ENCODE peak calls at places on chromosomes 2 and 18, in six cellular contexts. S is adrenal gland, P is fibroblast of lung, N is lung, W is left ventricle myocardium inferior, Q is pancreas. V is an unnamed sample.

GRCh38 chr2:66926594-66927112 is 470.5 kb upstream of the ETAA1 start:
- DNase-seq in P (no peak), N (no peak), W (no peak), Q (no peak), S (no peak), V (no peak)

GRCh38 chr2:240060977-240061591 is 7.8 kb upstream of the OR6B3 start:
- DNase-seq in P (peak), W (no peak), Q (peak), S (peak), N (no peak), V (peak)

GRCh38 chr18:44758821-44759624 is 78.3 kb downstream of the SETBP1 start:
- DNase-seq in N (no peak), P (no peak), W (no peak), Q (no peak), S (no peak), V (no peak)

GRCh38 chr2:54454922-54455583 is 1.1 kb upstream of the SPTBN1 start:
- DNase-seq in S (peak), W (no peak), Q (peak), N (no peak), P (no peak), V (no peak)

GRCh38 chr2:41908349-41908748 is 139.5 kb upstream of the PKDCC start:
- DNase-seq in N (no peak), S (no peak), W (no peak), Q (no peak), P (no peak), V (no peak)

GRCh38 chr18:39198376-39198775 is 1632.8 kb upstream of the CELF4 start:
- DNase-seq in W (no peak), P (peak), S (no peak), Q (no peak), N (no peak), V (no peak)

GRCh38 chr2:20430461-20431302 is 16.2 kb upstream of the RHOB start:
- DNase-seq in Q (no peak), P (no peak), W (no peak), N (no peak), S (no peak), V (no peak)

GRCh38 chr2:9251154-9252001 is 44.8 kb downstream of the ASAP2 start:
- DNase-seq in W (no peak), N (no peak), Q (no peak), S (no peak), P (peak), V (no peak)

GRCh38 chr2:206277503-206277902 is 3.0 kb downstream of the ZDBF2 start:
- DNase-seq in N (no peak), S (no peak), P (no peak), Q (no peak), W (no peak), V (no peak)

GRCh38 chr2:199443589-199444130 is 14.1 kb downstream of the SATB2 start:
- DNase-seq in Q (no peak), S (no peak), N (no peak), P (no peak), W (no peak), V (no peak)

GRCh38 chr18:59990121-59990818 is 90.5 kb downstream of the PMAIP1 start:
- DNase-seq in P (peak), W (no peak), N (no peak), Q (no peak), S (no peak), V (no peak)

GRCh38 chr2:172836386-172837200 is 100.9 kb downstream of the RAPGEF4 start:
- DNase-seq in S (no peak), P (peak), N (no peak), Q (no peak), W (no peak), V (peak)

GRCh38 chr2:36485521-36485920 is 112.4 kb downstream of the FEZ2 start:
- DNase-seq in W (no peak), S (no peak), N (no peak), P (peak), Q (no peak), V (peak)

GRCh38 chr2:207896525-207897295 is 127.0 kb upstream of the FZD5 start:
- DNase-seq in Q (no peak), P (no peak), W (no peak), S (no peak), N (no peak), V (no peak)

GRCh38 chr2:197307236-197307932 is 3.2 kb downstream of the ANKRD44 start:
- DNase-seq in P (no peak), W (no peak), N (no peak), Q (no peak), S (no peak), V (no peak)

GRCh38 chr2:205675861-205676516 is 6.3 kb upstream of the NRP2 start:
- DNase-seq in Q (no peak), W (no peak), N (no peak), P (peak), S (peak), V (no peak)

GRCh38 chr2:19686439-19686838 is 215.3 kb downstream of the TTC32 start:
- DNase-seq in S (no peak), Q (no peak), N (no peak), W (no peak), P (no peak), V (no peak)

GRCh38 chr18:55351980-55352714 is 235.8 kb downstream of the TCF4 start:
- DNase-seq in S (no peak), P (peak), W (no peak), Q (no peak), N (no peak), V (no peak)

GRCh38 chr2:54469484-54470053 is 13.4 kb downstream of the SPTBN1 start:
- DNase-seq in P (no peak), W (no peak), Q (no peak), S (no peak), N (no peak), V (no peak)

GRCh38 chr2:26222976-26223375 is 21.5 kb downstream of the HADHA start:
- DNase-seq in S (no peak), P (no peak), N (no peak), W (no peak), Q (no peak), V (no peak)

GRCh38 chr2:120683701-120684100 is 52.0 kb upstream of the GLI2 start:
- DNase-seq in P (no peak), S (no peak), Q (no peak), N (no peak), W (no peak), V (no peak)

GRCh38 chr2:55992465-55992864 is 68.9 kb upstream of the EFEMP1 start:
- DNase-seq in N (peak), W (no peak), S (no peak), P (peak), Q (no peak), V (peak)

GRCh38 chr2:57205241-57205640 is 841.4 kb upstream of the VRK2 start:
- DNase-seq in S (no peak), W (no peak), Q (no peak), N (no peak), P (no peak), V (no peak)

GRCh38 chr2:106011993-106012392 is 182.1 kb downstream of the UXS1 start:
- DNase-seq in N (no peak), S (no peak), W (no peak), P (no peak), Q (no peak), V (no peak)

GRCh38 chr18:43061318-43061717 is 54.2 kb downstream of the RIT2 start:
- DNase-seq in N (no peak), S (no peak), Q (no peak), P (no peak), W (no peak), V (no peak)

GRCh38 chr2:223643310-223643709 is 41.1 kb upstream of the SCG2 start:
- DNase-seq in W (no peak), S (no peak), P (no peak), Q (no peak), N (no peak), V (no peak)

GRCh38 chr18:23703057-23703986 is 14.1 kb downstream of the LAMA3 start:
- DNase-seq in W (no peak), N (no peak), S (no peak), P (peak), Q (no peak), V (peak)

GRCh38 chr18:57649536-57650495 is 28.2 kb upstream of the NARS1 start:
- DNase-seq in W (no peak), N (no peak), S (peak), P (peak), Q (no peak), V (no peak)

GRCh38 chr2:215712850-215713230 is 277.0 kb upstream of the FN1 start:
- DNase-seq in W (no peak), N (no peak), P (peak), Q (no peak), S (no peak), V (no peak)

GRCh38 chr2:233140913-233141469 is 80.8 kb downstream of the INPP5D start:
- DNase-seq in N (no peak), P (no peak), W (no peak), S (no peak), Q (no peak), V (no peak)

GRCh38 chr2:136116813-136117390 is 1.0 kb downstream of the CXCR4 start:
- DNase-seq in Q (no peak), P (no peak), W (peak), S (peak), N (no peak), V (no peak)

GRCh38 chr2:240095556-240096523 is 40.3 kb downstream of the COPS9 start:
- DNase-seq in Q (no peak), N (no peak), W (no peak), S (no peak), P (no peak), V (no peak)

GRCh38 chr2:227351639-227352038 is 26.6 kb downstream of the MFF start:
- DNase-seq in Q (no peak), P (no peak), W (no peak), N (no peak), S (no peak), V (no peak)

GRCh38 chr2:127105656-127106456 is 1.1 kb downstream of the BIN1 start:
- DNase-seq in W (no peak), P (peak), S (peak), Q (no peak), N (no peak), V (no peak)

GRCh38 chr18:79784965-79785770 is 12.6 kb upstream of the KCNG2 start:
- DNase-seq in Q (no peak), W (no peak), N (no peak), S (no peak), P (peak), V (no peak)

DNA sequence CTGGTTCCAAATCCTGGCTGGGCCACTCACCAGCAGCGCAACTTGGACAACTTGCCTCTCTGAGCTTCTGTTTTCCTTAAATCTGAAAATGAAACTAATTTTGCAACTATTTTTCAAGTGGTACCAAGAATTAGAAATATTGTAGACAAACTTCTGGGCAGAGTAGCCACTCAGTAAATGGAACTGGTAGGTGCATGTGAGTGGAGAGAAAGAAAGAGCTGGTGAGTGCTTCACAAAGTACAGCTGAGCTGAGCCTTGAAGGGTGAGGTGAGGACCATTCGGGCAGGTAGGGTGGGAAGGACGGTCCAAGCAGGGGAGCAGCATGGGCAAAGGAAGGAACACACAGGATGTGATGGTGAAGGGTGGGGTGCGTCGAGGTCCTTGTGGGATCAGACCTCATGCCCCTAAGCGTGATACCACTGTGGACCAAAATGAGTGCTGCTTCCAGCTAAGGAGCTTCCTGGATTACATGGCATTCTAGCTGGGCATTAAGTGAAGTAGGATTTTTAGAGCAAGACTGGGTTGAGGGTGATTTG is 14.4 kb upstream of the TET3 start:
- DNase-seq in P (no peak), Q (no peak), W (no peak), S (no peak), N (no peak), V (no peak)
- H3K4me3 ChIP-seq in P (no peak), Q (no peak), W (peak), S (no peak), N (no peak), V (no peak)

GRCh38 chr18:8602040-8602439 is 7.2 kb upstream of the RAB12 start:
- DNase-seq in N (no peak), S (no peak), Q (no peak), W (no peak), P (no peak), V (no peak)

GRCh38 chr18:8605974-8606373 is 3.3 kb upstream of the RAB12 start:
- DNase-seq in P (no peak), N (no peak), W (no peak), Q (no peak), S (no peak), V (no peak)

GRCh38 chr18:8602557-8602956 is 6.7 kb upstream of the RAB12 start:
- DNase-seq in Q (no peak), N (no peak), W (no peak), P (no peak), S (no peak), V (no peak)

GRCh38 chr18:8603663-8604520 is 5.3 kb upstream of the RAB12 start:
- DNase-seq in W (no peak), S (no peak), Q (no peak), P (no peak), N (no peak), V (no peak)

GRCh38 chr18:8601277-8602032 is 7.8 kb upstream of the RAB12 start:
- DNase-seq in Q (no peak), P (peak), S (no peak), N (no peak), W (no peak), V (no peak)
- TF ChIP-seq CTCF in Q (no peak), P (no peak), S (no peak), N (no peak), W (no peak), V (no peak)

DNA sequence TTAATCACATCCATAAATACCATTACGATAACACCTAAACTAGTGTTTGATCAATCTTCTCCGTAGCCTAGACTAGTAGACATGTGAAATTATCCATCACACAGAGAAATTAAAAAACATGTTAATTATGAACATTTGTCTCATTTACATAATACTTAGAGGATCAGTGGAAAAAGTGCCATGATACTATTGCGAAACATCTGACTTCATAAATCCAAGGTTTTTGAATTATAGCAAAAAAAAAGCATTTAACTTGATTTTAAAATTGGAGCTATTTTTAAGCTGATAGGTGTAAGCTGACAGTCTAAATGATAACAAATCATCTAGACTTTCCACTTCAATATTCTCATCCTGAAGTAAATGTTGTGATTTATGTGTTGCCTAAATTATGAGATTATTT is 51.6 kb downstream of the CBLN2 start:
- DNase-seq in N (no peak), S (no peak), Q (no peak), P (no peak), W (no peak), V (no peak)
- H3K4me3 ChIP-seq in N (no peak), S (no peak), Q (no peak), P (no peak), W (no peak), V (no peak)

DNA sequence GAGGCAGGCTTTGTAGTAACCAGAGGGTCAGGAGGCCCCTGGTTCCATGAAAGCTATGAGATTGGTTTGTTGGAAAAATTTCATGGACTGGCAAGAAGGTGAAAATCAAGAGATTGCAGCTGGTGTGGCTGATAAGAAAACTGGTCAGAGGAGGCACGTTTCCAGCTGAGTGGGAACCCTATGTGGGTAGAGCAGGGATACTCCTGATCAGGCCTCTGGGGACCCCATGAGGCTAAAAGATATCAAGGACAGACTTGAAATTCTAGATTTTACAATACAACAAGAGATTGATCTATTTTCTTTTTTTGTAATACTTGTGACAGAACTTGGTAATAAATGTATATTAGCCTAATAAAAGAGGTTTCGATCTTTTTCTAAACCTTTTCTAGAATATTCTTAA is 1615.1 kb downstream of the DPP10 start:
- DNase-seq in W (no peak), Q (no peak), S (no peak), P (no peak), N (no peak), V (no peak)
- TF ChIP-seq CTCF in W (no peak), Q (no peak), S (no peak), P (no peak), N (no peak), V (no peak)

DNA sequence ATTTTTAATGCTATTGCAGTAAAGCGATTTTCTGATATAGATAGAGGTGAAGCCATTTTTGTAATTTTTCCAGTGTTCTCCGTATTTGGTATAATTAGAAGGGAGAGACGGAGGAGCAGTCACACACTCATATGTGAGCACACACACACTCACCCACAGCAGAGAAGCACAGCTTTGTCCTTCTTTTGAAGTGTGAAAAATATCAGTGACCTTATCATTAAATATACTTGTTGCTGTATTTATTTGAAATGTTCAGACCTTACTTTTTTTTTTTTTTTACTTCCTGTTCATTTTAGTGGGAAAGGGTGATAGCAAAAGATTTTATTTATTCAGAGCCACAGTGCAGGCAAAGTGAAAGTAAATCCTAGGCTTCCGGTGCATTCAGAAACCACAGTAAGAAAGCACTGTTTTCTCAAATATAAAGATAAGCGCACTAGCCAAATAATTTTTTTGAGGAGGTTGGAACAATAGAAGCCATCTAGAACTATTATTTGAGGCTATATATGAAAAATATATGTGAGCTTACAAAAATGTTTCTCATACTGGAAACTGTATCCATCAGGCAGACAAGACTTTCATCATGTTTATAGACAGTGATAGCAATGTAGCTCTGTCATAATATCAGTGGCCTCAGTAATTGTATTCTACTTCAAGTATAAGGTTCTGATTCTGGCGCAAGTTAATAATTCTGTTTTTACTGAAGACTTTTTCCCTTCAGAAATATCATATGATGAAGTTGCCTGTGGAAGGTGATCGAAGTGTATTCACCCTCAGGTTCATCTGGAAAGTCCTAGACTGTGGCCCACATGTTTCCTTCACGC is 37.2 kb downstream of the TSHZ1 start:
- DNase-seq in P (peak), W (no peak), S (no peak), Q (no peak), N (no peak), V (no peak)
- H3K4me3 ChIP-seq in P (peak), W (peak), S (peak), Q (peak), N (no peak), V (peak)

DNA sequence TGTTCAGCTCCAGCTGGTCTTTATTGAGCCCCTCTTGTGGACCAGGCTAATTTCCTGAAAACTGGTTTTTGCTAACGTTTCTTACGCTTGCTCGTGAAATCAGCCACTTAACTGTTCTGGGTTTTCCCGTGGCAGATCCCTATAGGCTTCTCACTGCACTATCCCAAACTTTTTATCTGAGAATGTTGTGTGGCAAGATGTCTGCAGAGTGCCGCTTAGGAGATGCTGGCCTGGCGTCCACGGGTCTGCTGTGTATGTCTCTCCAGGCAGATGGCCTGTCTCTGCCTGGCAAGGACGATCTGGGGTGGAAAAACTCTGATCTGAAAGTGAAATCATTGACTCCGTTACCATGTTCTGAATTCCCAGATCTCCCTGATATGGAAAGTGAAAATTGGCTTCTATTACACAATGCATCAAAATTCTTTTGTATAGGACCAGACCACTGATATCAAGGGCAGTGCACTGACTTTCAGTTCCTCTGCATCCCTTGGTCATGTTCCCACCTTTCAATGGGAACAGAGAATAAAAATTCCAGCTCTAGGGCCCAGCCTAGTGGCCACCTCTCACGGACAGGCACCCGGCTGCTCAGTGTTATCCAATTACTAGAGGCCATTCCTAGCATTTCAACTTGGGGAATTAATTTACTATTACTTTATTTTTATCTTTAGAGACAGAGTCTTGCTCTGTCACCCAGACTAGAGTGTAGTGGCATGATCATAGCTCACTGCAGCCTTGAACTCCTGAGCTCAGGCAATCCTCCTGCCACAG is 154.6 kb downstream of the ACOXL start:
- DNase-seq in Q (no peak), N (no peak), P (no peak), W (no peak), S (no peak), V (no peak)
- TF ChIP-seq CTCF in Q (no peak), N (no peak), P (no peak), W (no peak), S (no peak), V (no peak)

GRCh38 chr2:193187816-193188215 is 993.1 kb upstream of the TMEFF2 start:
- DNase-seq in N (no peak), P (no peak), Q (no peak), W (no peak), S (no peak), V (no peak)
- H3K4me3 ChIP-seq in N (no peak), P (no peak), Q (no peak), W (peak), S (peak), V (no peak)

GRCh38 chr2:80304522-80304878 is at the start of gene LRRTM1:
- DNase-seq in S (no peak), Q (no peak), W (no peak), P (peak), N (no peak), V (no peak)
- TF ChIP-seq CTCF in S (no peak), Q (no peak), W (no peak), P (no peak), N (no peak), V (no peak)

V was measured in HFF-Myc.